ENCODE peak calls at places on chromosomes 1 and 21, in eight cellular contexts. F, Q, S, H, R, B, Y and Z are unnamed samples.
A peak's percentile ranks its signal among the peaks of the same experiment; 100 is the strongest.

GRCh38 chr21:35559128-35559831 is 501.0 kb downstream of the SETD4 start:
- DNase-seq in B (peak; percentile 97), Q (no peak), R (no peak), Y (no peak), F (peak; percentile 80), H (no peak), S (peak; percentile 94), Z (no peak)

GRCh38 chr1:201357636-201358348 is 19.7 kb downstream of the TNNT2 start:
- DNase-seq in Y (no peak), Q (no peak), F (no peak), S (no peak), R (no peak), H (no peak), B (no peak), Z (no peak)

GRCh38 chr1:94061513-94062443 is 59.2 kb downstream of the ABCA4 start:
- DNase-seq in S (peak; percentile 87), F (peak; percentile 67), B (peak; percentile 64), Q (peak; percentile 42), H (peak; percentile 51), R (peak; percentile 73), Y (peak; percentile 25), Z (peak; percentile 79)

GRCh38 chr21:39077816-39078215 is 105.4 kb downstream of the PSMG1 start:
- DNase-seq in B (no peak), Q (no peak), H (no peak), F (no peak), S (no peak), Y (no peak), R (no peak), Z (no peak)

GRCh38 chr1:154956557-154956956 is 658 bp upstream of the PBXIP1 start:
- DNase-seq in Y (no peak), B (no peak), R (no peak), H (no peak), Q (peak; percentile 59), S (no peak), F (no peak), Z (no peak)

GRCh38 chr1:205563927-205564441 is 59.5 kb downstream of the CDK18 start:
- DNase-seq in R (peak; percentile 43), H (no peak), Y (no peak), Q (no peak), F (no peak), B (no peak), S (no peak), Z (peak; percentile 32)

GRCh38 chr1:8510041-8510823 is 192.3 kb downstream of the SLC45A1 start:
- DNase-seq in Q (no peak), H (no peak), F (no peak), Y (peak; percentile 38), S (peak; percentile 21), B (peak; percentile 48), R (no peak), Z (no peak)

GRCh38 chr21:40902299-40902698 is 55.3 kb upstream of the DSCAM start:
- DNase-seq in Y (no peak), F (no peak), Q (peak; percentile 45), H (no peak), S (no peak), B (no peak), R (no peak), Z (no peak)

GRCh38 chr1:228022571-228023293 is 15.9 kb downstream of the WNT3A start:
- DNase-seq in S (no peak), Y (no peak), Q (no peak), F (no peak), R (no peak), H (no peak), B (no peak), Z (no peak)

GRCh38 chr1:5497471-5497870 is 494.8 kb downstream of the NPHP4 start:
- DNase-seq in B (no peak), Q (no peak), S (no peak), Y (no peak), H (no peak), R (no peak), F (no peak), Z (no peak)